ENCODE peak calls at places on chromosomes 6 and 20, in five cellular contexts. Y is ovary, B is GM12865, K is B cell, M is neural progenitor cell. Z is an unnamed sample.

GRCh38 chr6:16436550-16436949 is 198.2 kb downstream of the GMPR start:
- DNase-seq in M (no peak), B (no peak), K (no peak), Y (no peak), Z (no peak)

GRCh38 chr6:163036251-163036650 is 308.5 kb downstream of the PACRG start:
- DNase-seq in Y (no peak), K (no peak), B (no peak), M (no peak), Z (no peak)

GRCh38 chr6:126113261-126113660 is 126.9 kb downstream of the TRMT11 start:
- DNase-seq in Y (no peak), M (no peak), K (no peak), B (peak; percentile 7), Z (no peak)

GRCh38 chr20:52003976-52004375 is 187.6 kb downstream of the ZFP64 start:
- DNase-seq in K (no peak), B (no peak), M (peak; percentile 73), Y (no peak), Z (no peak)

GRCh38 chr20:37630161-37630560 is 63.7 kb upstream of the CTNNBL1 start:
- DNase-seq in Y (peak; percentile 33), K (no peak), M (no peak), B (no peak), Z (no peak)

GRCh38 chr20:56278205-56278604 is 29.7 kb downstream of the MC3R start:
- DNase-seq in M (no peak), K (no peak), B (no peak), Y (no peak), Z (no peak)

GRCh38 chr6:108114861-108115597 is 40.5 kb upstream of the OSTM1 start:
- DNase-seq in K (peak; percentile 63), Y (peak; percentile 52), B (no peak), M (peak; percentile 89), Z (peak; percentile 63)

GRCh38 chr6:16482702-16483314 is 244.4 kb downstream of the GMPR start:
- DNase-seq in M (no peak), K (no peak), Y (no peak), B (peak; percentile 64), Z (no peak)

GRCh38 chr6:8215631-8216030 is 113.3 kb upstream of the EEF1E1 start:
- DNase-seq in M (no peak), Y (no peak), B (no peak), K (no peak), Z (no peak)

GRCh38 chr6:20467437-20467836 is 65.8 kb downstream of the E2F3 start:
- DNase-seq in K (no peak), B (peak; percentile 72), Y (no peak), M (no peak), Z (no peak)

GRCh38 chr20:21395666-21396044 is 1.7 kb downstream of the NKX2-4 start:
- DNase-seq in M (peak; percentile 56), B (peak; percentile 38), K (peak; percentile 26), Y (no peak), Z (peak; percentile 45)

GRCh38 chr20:62605236-62605948 is 36.9 kb upstream of the SLCO4A1 start:
- DNase-seq in K (peak; percentile 22), M (no peak), Y (no peak), B (no peak), Z (no peak)

GRCh38 chr6:36949636-36950035 is 4.9 kb upstream of the PI16 start:
- DNase-seq in K (no peak), B (no peak), M (no peak), Y (no peak), Z (no peak)

GRCh38 chr6:113347420-113347819 is 509.7 kb upstream of the MARCKS start:
- DNase-seq in B (no peak), Y (no peak), M (no peak), K (no peak), Z (no peak)

GRCh38 chr6:73006161-73006560 is 219.1 kb downstream of the KHDC1L start:
- DNase-seq in B (no peak), M (no peak), K (no peak), Y (no peak), Z (no peak)

GRCh38 chr20:24912397-24913075 is 36.5 kb upstream of the CST7 start:
- DNase-seq in K (no peak), Y (no peak), M (no peak), B (no peak), Z (no peak)

GRCh38 chr6:14711056-14711703 is 534.7 kb upstream of the JARID2 start:
- DNase-seq in B (peak; percentile 65), M (peak; percentile 40), Y (no peak), K (peak; percentile 56), Z (no peak)

GRCh38 chr20:61994546-61994945 is 71.1 kb downstream of the TAF4 start:
- DNase-seq in B (no peak), Y (no peak), K (no peak), M (no peak), Z (no peak)

GRCh38 chr20:5949943-5950270 is 426 bp downstream of the TRMT6 start:
- DNase-seq in Y (no peak), B (no peak), K (no peak), M (no peak), Z (no peak)

GRCh38 chr20:60062431-60063336 is 104.5 kb downstream of the CDH26 start:
- DNase-seq in K (no peak), Y (peak; percentile 26), M (no peak), B (no peak), Z (no peak)

GRCh38 chr20:32885201-32885600 is 26.5 kb downstream of the EFCAB8 start:
- DNase-seq in K (no peak), B (no peak), Y (no peak), M (no peak), Z (no peak)

GRCh38 chr6:88368071-88368787 is 202.1 kb upstream of the CNR1 start:
- DNase-seq in B (no peak), K (no peak), M (no peak), Y (no peak), Z (no peak)

GRCh38 chr6:125596020-125596419 is 153.4 kb upstream of the HEY2 start:
- DNase-seq in B (no peak), K (no peak), M (no peak), Y (no peak), Z (no peak)

GRCh38 chr6:167921831-167922230 is 75.6 kb upstream of the KIF25 start:
- DNase-seq in B (no peak), K (no peak), Y (no peak), M (no peak), Z (no peak)

GRCh38 chr20:42435230-42435629 is 754.5 kb downstream of the PTPRT start:
- DNase-seq in M (no peak), Y (no peak), K (no peak), B (peak; percentile 24), Z (no peak)
- TF ChIP-seq CTCF in M (no peak), Y (no peak), K (no peak), B (no peak), Z (no peak)

DNA sequence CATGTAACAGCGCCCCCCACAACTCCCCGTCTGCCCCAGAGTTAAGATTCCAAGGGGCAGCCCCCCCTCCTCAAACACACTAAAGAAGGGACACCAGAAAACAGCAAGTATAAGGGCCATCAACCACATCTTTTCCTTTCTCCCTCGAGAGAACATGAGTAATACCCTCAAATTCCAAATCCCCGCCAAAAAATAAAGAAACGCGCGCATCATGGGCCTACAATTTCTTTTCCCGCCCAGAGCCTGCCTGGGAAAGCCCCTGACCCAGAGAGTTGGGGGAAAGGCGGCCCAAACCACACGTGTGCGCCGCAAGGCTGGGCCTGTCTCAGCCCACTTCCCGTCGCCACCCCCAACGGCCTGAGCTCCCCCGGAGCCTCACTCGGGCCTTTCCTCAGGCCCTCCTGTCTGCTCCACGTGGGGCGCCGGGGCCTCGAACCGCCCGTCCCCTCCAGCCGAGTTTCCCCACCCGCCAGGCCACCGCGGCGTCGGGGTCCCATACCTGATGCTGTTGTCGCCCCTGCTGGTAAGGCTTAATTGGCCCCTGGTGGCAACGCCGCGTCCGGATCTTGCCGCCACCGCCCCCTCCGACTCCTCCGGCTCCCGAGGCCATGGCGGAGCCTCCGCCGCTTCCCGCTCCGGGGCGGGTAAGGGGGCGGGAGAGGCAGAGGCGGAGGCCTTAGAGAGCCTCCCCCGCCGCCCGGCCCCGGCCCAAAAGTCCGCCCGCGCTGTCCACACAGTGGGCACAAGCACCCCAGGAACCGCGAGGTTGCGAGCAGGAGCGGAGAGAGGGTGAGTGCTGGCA is 746 bp downstream of the NUP153 start:
- DNase-seq in M (peak; percentile 86), K (peak; percentile 93), Y (peak; percentile 73), B (peak; percentile 96), Z (peak; percentile 68)
- TF ChIP-seq CTCF in M (peak; percentile 8), K (no peak), Y (no peak), B (peak; percentile 11), Z (no peak)

GRCh38 chr6:127190552-127190951 is 72.1 kb downstream of the RSPO3 start:
- DNase-seq in M (peak; percentile 36), K (peak; percentile 3), Y (no peak), B (peak; percentile 26), Z (no peak)
- TF ChIP-seq CTCF in M (peak; percentile 62), K (no peak), Y (no peak), B (peak; percentile 16), Z (peak; percentile 56)

GRCh38 chr6:156780117-156780641 is 3.0 kb downstream of the ARID1B start:
- DNase-seq in K (peak; percentile 68), M (peak; percentile 80), Y (no peak), B (peak; percentile 89), Z (peak; percentile 27)

GRCh38 chr6:156777866-156778614 is 862 bp downstream of the ARID1B start:
- DNase-seq in M (peak; percentile 70), B (peak; percentile 78), Y (peak; percentile 67), K (peak; percentile 86), Z (peak; percentile 60)

GRCh38 chr6:156780962-156781705 is 4.0 kb downstream of the ARID1B start:
- DNase-seq in M (no peak), K (no peak), Y (no peak), B (no peak), Z (no peak)

GRCh38 chr6:156778615-156779205 is 1.5 kb downstream of the ARID1B start:
- DNase-seq in B (peak; percentile 60), Y (peak; percentile 69), K (peak; percentile 65), M (peak; percentile 72), Z (peak; percentile 57)

DNA sequence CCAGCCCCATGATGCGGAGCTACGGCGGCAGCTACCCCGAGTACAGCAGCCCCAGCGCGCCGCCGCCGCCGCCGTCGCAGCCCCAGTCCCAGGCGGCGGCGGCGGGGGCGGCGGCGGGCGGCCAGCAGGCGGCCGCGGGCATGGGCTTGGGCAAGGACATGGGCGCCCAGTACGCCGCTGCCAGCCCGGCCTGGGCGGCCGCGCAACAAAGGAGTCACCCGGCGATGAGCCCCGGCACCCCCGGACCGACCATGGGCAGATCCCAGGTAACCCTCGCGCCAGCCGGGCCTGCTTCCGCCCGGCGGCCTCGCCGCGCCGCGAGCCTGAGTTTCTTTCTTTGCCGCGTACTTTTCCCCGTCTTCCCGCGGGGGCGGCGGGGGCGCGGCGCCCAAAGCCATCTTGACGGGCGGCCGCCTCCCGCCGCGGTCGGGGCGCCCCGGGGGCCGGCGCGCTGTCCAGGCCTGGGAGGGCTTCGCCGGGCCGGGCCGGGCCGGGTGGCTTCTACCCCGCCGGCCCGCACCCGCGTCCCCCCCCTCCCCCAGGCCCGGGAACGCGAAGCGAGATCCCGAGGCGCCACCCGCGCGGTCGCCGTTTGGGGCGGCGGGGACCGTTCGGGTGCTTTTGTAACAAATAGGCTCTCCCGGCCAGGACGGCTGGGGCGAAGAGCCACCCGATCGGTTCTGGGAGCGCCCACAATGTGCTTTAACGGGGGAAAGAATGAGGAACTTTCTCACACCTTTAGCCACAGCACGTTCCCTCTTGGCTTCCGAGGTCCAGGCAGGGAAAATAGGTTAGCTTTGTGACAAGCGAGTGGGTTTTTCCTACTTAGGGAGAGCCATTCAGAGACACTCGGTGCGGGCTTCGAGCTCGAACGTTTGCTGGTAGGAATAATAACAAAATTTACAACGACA is 2.3 kb downstream of the ARID1B start:
- DNase-seq in B (peak; percentile 65), Y (peak; percentile 67), K (peak; percentile 70), M (peak; percentile 57), Z (peak; percentile 57)
- TF ChIP-seq CTCF in B (no peak), Y (no peak), K (no peak), M (no peak), Z (no peak)

Z was measured in nephron progenitor cell.